ENCODE peak calls at places on chromosomes 2 and 18, in seven cellular contexts. J is mesendoderm, R is neural progenitor cell, C is Panc1, Y is lower lobe of right lung, F is psoas muscle, T is heart right ventricle. U is an unnamed sample.

GRCh38 chr18:43563780-43564179 is 286.5 kb upstream of the SYT4 start:
- DNase-seq in J (peak; percentile 76), R (peak; percentile 72), C (no peak), Y (no peak), F (no peak), T (no peak), U (no peak)

GRCh38 chr2:222655406-222655747 is 515 bp downstream of the FARSB start:
- DNase-seq in J (peak; percentile 23), R (peak; percentile 32), C (no peak), Y (no peak), F (no peak), T (no peak), U (no peak)

GRCh38 chr2:219687882-219688559 is 60.6 kb downstream of the SLC4A3 start:
- DNase-seq in J (peak; percentile 82), R (no peak), C (no peak), Y (no peak), F (no peak), T (no peak), U (no peak)

GRCh38 chr2:144560254-144560653 is 40.3 kb upstream of the ZEB2 start:
- DNase-seq in J (no peak), R (no peak), C (no peak), Y (no peak), F (no peak), T (no peak), U (no peak)

GRCh38 chr2:63792523-63792922 is 49.2 kb upstream of the UGP2 start:
- DNase-seq in J (peak; percentile 70), R (no peak), C (no peak), Y (no peak), F (no peak), T (no peak), U (no peak)

GRCh38 chr2:122822319-122822718 is 1066.9 kb downstream of the TSN start:
- DNase-seq in J (no peak), R (no peak), C (no peak), Y (no peak), F (no peak), T (no peak), U (no peak)

GRCh38 chr2:197838036-197838435 is 33.6 kb downstream of the PLCL1 start:
- DNase-seq in J (no peak), R (no peak), C (no peak), Y (no peak), F (no peak), T (no peak), U (no peak)

GRCh38 chr18:42041793-42042192 is 86.8 kb downstream of the PIK3C3 start:
- DNase-seq in J (no peak), R (no peak), C (no peak), Y (no peak), F (no peak), T (no peak), U (no peak)

GRCh38 chr2:241970711-241971110 is 101.2 kb downstream of the RTP5 start:
- DNase-seq in J (no peak), R (no peak), C (no peak), Y (no peak), F (no peak), T (no peak), U (no peak)

GRCh38 chr2:49291619-49292018 is 137.3 kb upstream of the FSHR start:
- DNase-seq in J (peak; percentile 42), R (no peak), C (no peak), Y (no peak), F (no peak), T (no peak), U (no peak)

GRCh38 chr2:189086710-189087109 is 92.9 kb downstream of the COL5A2 start:
- DNase-seq in J (peak; percentile 10), R (no peak), C (no peak), Y (no peak), F (no peak), T (no peak), U (no peak)

GRCh38 chr2:143261986-143262784 is 133.0 kb downstream of the ARHGAP15 start:
- DNase-seq in J (peak; percentile 16), R (no peak), C (no peak), Y (peak; percentile 48), F (no peak), T (no peak), U (no peak)

GRCh38 chr2:176653856-176654443 is 384.7 kb downstream of the MTX2 start:
- DNase-seq in J (peak; percentile 84), R (peak; percentile 81), C (no peak), Y (no peak), F (peak; percentile 58), T (peak; percentile 45), U (peak; percentile 58)

GRCh38 chr18:25561923-25562322 is 210.0 kb upstream of the ZNF521 start:
- DNase-seq in J (peak; percentile 44), R (peak; percentile 48), C (peak; percentile 2), Y (no peak), F (no peak), T (no peak), U (no peak)

GRCh38 chr2:22894761-22895160 is 490.2 kb upstream of the KLHL29 start:
- DNase-seq in J (no peak), R (peak; percentile 58), C (no peak), Y (no peak), F (no peak), T (no peak), U (no peak)

GRCh38 chr2:240451108-240451611 is 15.7 kb downstream of the GPC1 start:
- DNase-seq in J (no peak), R (no peak), C (no peak), Y (peak; percentile 45), F (peak; percentile 26), T (peak; percentile 39), U (peak; percentile 71)

GRCh38 chr2:98058191-98058975 is 28.6 kb upstream of the VWA3B start:
- DNase-seq in J (no peak), R (no peak), C (no peak), Y (no peak), F (no peak), T (no peak), U (no peak)

GRCh38 chr2:181241366-181241765 is 215.8 kb upstream of the ITGA4 start:
- DNase-seq in J (no peak), R (no peak), C (no peak), Y (no peak), F (no peak), T (no peak), U (no peak)

GRCh38 chr2:49044680-49045079 is 109.6 kb downstream of the FSHR start:
- DNase-seq in J (peak; percentile 68), R (peak; percentile 75), C (no peak), Y (no peak), F (no peak), T (no peak), U (no peak)

GRCh38 chr2:179981085-179981484 is 26.0 kb downstream of the CWC22 start:
- DNase-seq in J (no peak), R (no peak), C (no peak), Y (no peak), F (no peak), T (no peak), U (no peak)

GRCh38 chr18:11925800-11926481 is 17.8 kb upstream of the MPPE1 start:
- DNase-seq in J (no peak), R (no peak), C (no peak), Y (no peak), F (no peak), T (no peak), U (no peak)

GRCh38 chr2:23569761-23570383 is 184.9 kb downstream of the KLHL29 start:
- DNase-seq in J (no peak), R (no peak), C (no peak), Y (no peak), F (no peak), T (no peak), U (no peak)

GRCh38 chr2:88739985-88740600 is 48.6 kb downstream of the RPIA start:
- DNase-seq in J (peak; percentile 85), R (peak; percentile 66), C (peak; percentile 63), Y (peak; percentile 59), F (peak; percentile 50), T (peak; percentile 52), U (peak; percentile 80)
- H3K27ac ChIP-seq in J (no peak overlapping the region), R (no peak overlapping the region), C (no peak overlapping the region), Y (no peak overlapping the region), F (peak overlapping the region; percentile 48), T (no peak overlapping the region), U (no peak overlapping the region)

DNA sequence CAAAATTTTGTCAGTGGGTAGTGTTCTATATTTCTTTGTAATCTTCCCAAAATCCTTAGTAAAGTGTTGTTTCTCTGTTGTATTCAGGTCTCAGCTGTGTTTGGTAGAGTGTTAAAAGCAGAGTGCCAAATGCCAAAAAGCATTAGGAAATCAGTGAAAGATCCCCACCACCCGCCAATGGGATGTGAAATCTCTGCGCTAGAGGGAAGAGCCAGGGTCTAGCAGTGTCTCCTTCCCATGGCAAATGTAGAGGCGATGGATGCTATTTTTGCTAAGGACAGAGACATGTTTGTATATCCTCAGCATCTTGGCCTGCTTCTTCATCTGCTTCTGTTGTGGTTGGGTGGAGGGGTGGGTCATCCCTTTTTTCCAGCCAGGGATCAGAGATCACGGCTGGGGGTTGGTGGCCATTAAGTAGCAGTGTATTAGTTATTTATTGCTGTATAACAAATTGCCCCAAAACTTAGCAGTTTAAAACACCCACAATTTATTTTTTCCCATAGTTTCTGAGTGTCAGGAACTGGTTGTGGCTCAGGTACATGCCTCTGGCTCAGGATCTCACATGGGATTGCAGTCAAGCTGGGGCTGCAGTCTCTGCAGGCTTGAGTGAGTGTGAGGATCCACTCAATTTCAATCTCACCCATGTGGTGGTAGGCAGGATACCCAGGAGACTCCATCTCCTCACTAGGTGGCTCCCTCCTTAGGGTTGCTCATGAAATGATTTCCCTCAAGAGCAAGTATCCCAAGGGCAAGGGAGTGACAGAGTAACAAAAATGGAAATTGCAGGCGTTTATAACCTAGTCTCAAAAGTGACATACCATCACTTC is 212.0 kb downstream of the MYCN start:
- DNase-seq in J (no peak), R (no peak), C (no peak), Y (no peak), F (no peak), T (no peak), U (no peak)
- H3K4me3 ChIP-seq in J (no peak overlapping the region), R (no peak overlapping the region), C (no peak overlapping the region), Y (no peak overlapping the region), F (no peak overlapping the region), T (no peak overlapping the region), U (no peak overlapping the region)

GRCh38 chr18:51149605-51150429 is 47.7 kb downstream of the MEX3C start:
- DNase-seq in J (peak; percentile 75), R (no peak), C (no peak), Y (no peak), F (no peak), T (no peak), U (no peak)
- H3K27ac ChIP-seq in J (no peak overlapping the region), R (no peak overlapping the region), C (no peak overlapping the region), Y (no peak overlapping the region), F (no peak overlapping the region), T (no peak overlapping the region), U (no peak overlapping the region)

GRCh38 chr2:74083750-74084149 is 64.0 kb downstream of the BOLA3 start:
- DNase-seq in J (no peak), R (no peak), C (no peak), Y (no peak), F (no peak), T (no peak), U (no peak)
- H3K4me3 ChIP-seq in J (no peak overlapping the region), R (no peak overlapping the region), C (no peak overlapping the region), Y (no peak overlapping the region), F (no peak overlapping the region), T (no peak overlapping the region), U (no peak overlapping the region)

DNA sequence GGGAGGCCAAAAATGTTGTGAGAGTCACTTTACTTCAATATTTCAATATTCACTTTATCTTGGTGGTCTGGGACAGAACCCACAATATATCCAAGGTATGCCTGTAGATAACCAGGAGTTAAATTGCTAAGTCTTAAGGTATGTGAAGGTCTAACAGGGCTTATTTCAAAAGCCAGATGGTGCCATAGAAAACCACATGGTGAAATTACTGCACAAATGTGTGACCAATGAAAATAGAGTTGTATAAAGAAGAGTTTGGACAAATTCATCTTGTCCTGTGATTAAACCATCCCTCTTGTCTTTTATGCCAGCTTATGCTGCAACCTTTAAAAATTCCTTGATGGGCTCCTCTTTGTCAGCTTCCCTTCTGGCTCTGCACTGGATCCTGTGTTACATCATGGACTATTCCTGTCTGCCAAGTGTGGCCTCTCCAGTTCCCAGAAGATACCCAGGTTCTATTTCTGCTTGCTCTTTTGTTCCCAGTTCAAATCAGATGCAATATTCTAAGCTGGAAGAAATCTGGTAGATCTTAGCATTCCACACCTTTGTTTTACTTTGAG is 46.8 kb downstream of the ANTXR1 start:
- DNase-seq in J (no peak), R (no peak), C (no peak), Y (no peak), F (no peak), T (no peak), U (no peak)
- H3K27ac ChIP-seq in J (no peak overlapping the region), R (no peak overlapping the region), C (no peak overlapping the region), Y (no peak overlapping the region), F (no peak overlapping the region), T (peak overlapping the region; percentile 4), U (no peak overlapping the region)

U was measured in dorsolateral prefrontal cortex.